ENCODE peak calls at places on chromosomes 16 and 17, in seven cellular contexts. One of them, this sample, is unnamed.

GRCh38 chr16:57736419-57737281 is 1.1 kb downstream of the KATNB1 start:
- DNase-seq in dorsolateral prefrontal cortex: no peak
- DNase-seq in cardiac muscle cell: peak
- DNase-seq in NT2/D1: no peak
- DNase-seq in naive thymus-derived CD4-positive, alpha-beta T cell: peak
- DNase-seq in cardiac fibroblast: peak
- DNase-seq in lung: no peak
- DNase-seq in this sample: peak

GRCh38 chr17:79702071-79702470 is 28.7 kb upstream of the ENPP7 start:
- DNase-seq in dorsolateral prefrontal cortex: no peak
- DNase-seq in cardiac muscle cell: no peak
- DNase-seq in NT2/D1: no peak
- DNase-seq in naive thymus-derived CD4-positive, alpha-beta T cell: no peak
- DNase-seq in cardiac fibroblast: no peak
- DNase-seq in lung: no peak
- DNase-seq in this sample: no peak

GRCh38 chr17:4721203-4722135 is 9.8 kb upstream of the MED11 start:
- DNase-seq in dorsolateral prefrontal cortex: no peak
- DNase-seq in cardiac muscle cell: no peak
- DNase-seq in NT2/D1: no peak
- DNase-seq in naive thymus-derived CD4-positive, alpha-beta T cell: no peak
- DNase-seq in cardiac fibroblast: peak
- DNase-seq in lung: peak
- DNase-seq in this sample: peak

GRCh38 chr17:62626719-62627218 is 701 bp upstream of the MRC2 start:
- DNase-seq in dorsolateral prefrontal cortex: no peak
- DNase-seq in cardiac muscle cell: peak
- DNase-seq in NT2/D1: no peak
- DNase-seq in naive thymus-derived CD4-positive, alpha-beta T cell: peak
- DNase-seq in cardiac fibroblast: peak
- DNase-seq in lung: peak
- DNase-seq in this sample: peak

GRCh38 chr16:396605-397004 is 394 bp upstream of the NME4 start:
- DNase-seq in dorsolateral prefrontal cortex: no peak
- DNase-seq in cardiac muscle cell: peak
- DNase-seq in NT2/D1: no peak
- DNase-seq in naive thymus-derived CD4-positive, alpha-beta T cell: no peak
- DNase-seq in cardiac fibroblast: peak
- DNase-seq in lung: no peak
- DNase-seq in this sample: peak

GRCh38 chr17:55549140-55549539 is 37.9 kb upstream of the SMIM36 start:
- DNase-seq in dorsolateral prefrontal cortex: no peak
- DNase-seq in cardiac muscle cell: peak
- DNase-seq in NT2/D1: no peak
- DNase-seq in naive thymus-derived CD4-positive, alpha-beta T cell: no peak
- DNase-seq in cardiac fibroblast: no peak
- DNase-seq in lung: no peak
- DNase-seq in this sample: peak

GRCh38 chr16:81486555-81487061 is 42.0 kb downstream of the CMIP start:
- DNase-seq in dorsolateral prefrontal cortex: no peak
- DNase-seq in cardiac muscle cell: no peak
- DNase-seq in NT2/D1: no peak
- DNase-seq in naive thymus-derived CD4-positive, alpha-beta T cell: no peak
- DNase-seq in cardiac fibroblast: peak
- DNase-seq in lung: no peak
- DNase-seq in this sample: no peak

GRCh38 chr17:28261219-28261618 is 57.8 kb upstream of the TMEM97 start:
- DNase-seq in dorsolateral prefrontal cortex: no peak
- DNase-seq in cardiac muscle cell: no peak
- DNase-seq in NT2/D1: no peak
- DNase-seq in naive thymus-derived CD4-positive, alpha-beta T cell: no peak
- DNase-seq in cardiac fibroblast: no peak
- DNase-seq in lung: no peak
- DNase-seq in this sample: peak

GRCh38 chr17:27408891-27409290 is 47.4 kb upstream of the KSR1 start:
- DNase-seq in dorsolateral prefrontal cortex: no peak
- DNase-seq in cardiac muscle cell: no peak
- DNase-seq in NT2/D1: no peak
- DNase-seq in naive thymus-derived CD4-positive, alpha-beta T cell: no peak
- DNase-seq in cardiac fibroblast: peak
- DNase-seq in lung: no peak
- DNase-seq in this sample: peak

GRCh38 chr16:24428751-24429150 is 110.6 kb upstream of the RBBP6 start:
- DNase-seq in dorsolateral prefrontal cortex: no peak
- DNase-seq in cardiac muscle cell: no peak
- DNase-seq in NT2/D1: no peak
- DNase-seq in naive thymus-derived CD4-positive, alpha-beta T cell: no peak
- DNase-seq in cardiac fibroblast: no peak
- DNase-seq in lung: no peak
- DNase-seq in this sample: no peak

DNA sequence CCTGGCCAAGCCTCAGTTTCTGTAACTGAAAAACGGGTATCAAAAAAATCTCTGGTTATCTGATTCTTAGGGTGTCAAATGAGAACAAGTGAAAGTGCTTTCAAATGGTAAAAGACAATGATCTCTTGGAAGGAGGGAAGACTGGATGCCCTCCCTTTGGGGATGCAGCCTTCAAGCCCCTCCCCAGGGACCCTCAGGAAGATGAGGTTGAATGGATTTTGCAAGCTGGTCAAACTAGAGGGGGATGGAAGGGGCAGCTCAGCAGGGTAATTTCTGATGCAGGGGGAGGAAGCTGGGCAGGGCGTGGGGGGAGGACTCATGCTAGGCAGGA is 22.4 kb downstream of the ARHGAP23 start:
- DNase-seq in dorsolateral prefrontal cortex: no peak
- DNase-seq in cardiac muscle cell: no peak
- DNase-seq in NT2/D1: no peak
- DNase-seq in naive thymus-derived CD4-positive, alpha-beta T cell: no peak
- DNase-seq in cardiac fibroblast: no peak
- DNase-seq in lung: no peak
- DNase-seq in this sample: no peak
- H3K4me3 ChIP-seq in dorsolateral prefrontal cortex: no peak
- H3K4me3 ChIP-seq in cardiac muscle cell: no peak
- H3K4me3 ChIP-seq in NT2/D1: peak
- H3K4me3 ChIP-seq in naive thymus-derived CD4-positive, alpha-beta T cell: no peak
- H3K4me3 ChIP-seq in cardiac fibroblast: peak
- H3K4me3 ChIP-seq in lung: no peak
- H3K4me3 ChIP-seq in this sample: no peak

GRCh38 chr17:47968836-47969235 is 2.1 kb upstream of the CDK5RAP3 start:
- DNase-seq in dorsolateral prefrontal cortex: no peak
- DNase-seq in cardiac muscle cell: no peak
- DNase-seq in NT2/D1: no peak
- DNase-seq in naive thymus-derived CD4-positive, alpha-beta T cell: no peak
- DNase-seq in cardiac fibroblast: no peak
- DNase-seq in lung: no peak
- DNase-seq in this sample: no peak

GRCh38 chr17:47967607-47968252 is 3.2 kb upstream of the CDK5RAP3 start:
- DNase-seq in dorsolateral prefrontal cortex: no peak
- DNase-seq in cardiac muscle cell: no peak
- DNase-seq in NT2/D1: no peak
- DNase-seq in naive thymus-derived CD4-positive, alpha-beta T cell: no peak
- DNase-seq in cardiac fibroblast: peak
- DNase-seq in lung: no peak
- DNase-seq in this sample: peak

GRCh38 chr17:47973541-47973940 is 2.6 kb downstream of the CDK5RAP3 start:
- DNase-seq in dorsolateral prefrontal cortex: no peak
- DNase-seq in cardiac muscle cell: no peak
- DNase-seq in NT2/D1: no peak
- DNase-seq in naive thymus-derived CD4-positive, alpha-beta T cell: no peak
- DNase-seq in cardiac fibroblast: no peak
- DNase-seq in lung: no peak
- DNase-seq in this sample: no peak

GRCh38 chr17:47970725-47971511 is at the start of gene CDK5RAP3:
- DNase-seq in dorsolateral prefrontal cortex: peak
- DNase-seq in cardiac muscle cell: peak
- DNase-seq in NT2/D1: peak
- DNase-seq in naive thymus-derived CD4-positive, alpha-beta T cell: peak
- DNase-seq in cardiac fibroblast: peak
- DNase-seq in lung: peak
- DNase-seq in this sample: peak

DNA sequence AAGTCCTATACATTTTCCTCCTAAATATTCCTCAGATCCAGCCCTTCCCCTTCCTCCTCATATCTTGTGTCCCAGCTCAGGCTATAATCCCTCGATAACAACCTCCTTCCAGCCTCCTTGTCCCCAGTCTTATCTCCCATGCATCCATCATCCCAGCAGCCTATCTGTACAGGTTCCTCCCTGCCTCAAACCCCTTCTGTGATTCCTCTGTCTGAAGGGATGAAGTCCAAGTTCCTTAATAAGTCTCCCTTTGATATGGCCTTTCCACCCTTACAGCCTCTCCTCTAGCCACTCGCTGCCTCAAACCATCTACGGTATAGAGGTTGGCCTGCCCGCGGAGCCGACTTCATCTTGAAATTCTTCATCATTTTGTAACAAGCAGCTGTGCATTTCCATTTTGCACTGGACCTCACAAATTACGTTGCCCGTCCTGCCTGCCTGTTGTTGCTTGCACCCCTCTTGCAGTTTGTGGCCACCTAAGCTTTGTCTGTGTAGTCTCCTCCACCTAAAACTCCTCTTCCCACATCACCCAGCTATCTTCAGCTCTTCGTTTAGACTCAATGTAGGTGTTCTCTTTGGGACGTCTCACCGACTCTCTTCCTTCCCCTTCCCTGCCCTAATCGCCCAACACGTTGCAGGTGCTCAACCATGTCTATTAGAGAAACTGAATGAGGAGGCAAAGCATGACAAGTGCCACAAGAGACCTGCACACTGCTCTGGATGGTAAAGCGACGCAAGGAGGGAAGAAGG is 763 bp upstream of the CDK5RAP3 start:
- DNase-seq in dorsolateral prefrontal cortex: no peak
- DNase-seq in cardiac muscle cell: no peak
- DNase-seq in NT2/D1: no peak
- DNase-seq in naive thymus-derived CD4-positive, alpha-beta T cell: no peak
- DNase-seq in cardiac fibroblast: no peak
- DNase-seq in lung: no peak
- DNase-seq in this sample: no peak
- H3K4me3 ChIP-seq in dorsolateral prefrontal cortex: peak
- H3K4me3 ChIP-seq in cardiac muscle cell: no peak
- H3K4me3 ChIP-seq in NT2/D1: no peak
- H3K4me3 ChIP-seq in naive thymus-derived CD4-positive, alpha-beta T cell: peak
- H3K4me3 ChIP-seq in cardiac fibroblast: peak
- H3K4me3 ChIP-seq in lung: no peak
- H3K4me3 ChIP-seq in this sample: peak

GRCh38 chr16:30777591-30778297 is 9.3 kb downstream of the ZNF629 start:
- DNase-seq in dorsolateral prefrontal cortex: no peak
- DNase-seq in cardiac muscle cell: no peak
- DNase-seq in NT2/D1: no peak
- DNase-seq in naive thymus-derived CD4-positive, alpha-beta T cell: no peak
- DNase-seq in cardiac fibroblast: no peak
- DNase-seq in lung: no peak
- DNase-seq in this sample: no peak

GRCh38 chr16:30773826-30774225 is 11.7 kb downstream of the RNF40 start:
- DNase-seq in dorsolateral prefrontal cortex: no peak
- DNase-seq in cardiac muscle cell: no peak
- DNase-seq in NT2/D1: no peak
- DNase-seq in naive thymus-derived CD4-positive, alpha-beta T cell: no peak
- DNase-seq in cardiac fibroblast: no peak
- DNase-seq in lung: no peak
- DNase-seq in this sample: no peak

GRCh38 chr16:30775131-30775380 is 11.9 kb downstream of the ZNF629 start:
- DNase-seq in dorsolateral prefrontal cortex: no peak
- DNase-seq in cardiac muscle cell: no peak
- DNase-seq in NT2/D1: no peak
- DNase-seq in naive thymus-derived CD4-positive, alpha-beta T cell: no peak
- DNase-seq in cardiac fibroblast: no peak
- DNase-seq in lung: no peak
- DNase-seq in this sample: no peak

GRCh38 chr16:30774367-30775130 is 12.4 kb downstream of the RNF40 start:
- DNase-seq in dorsolateral prefrontal cortex: no peak
- DNase-seq in cardiac muscle cell: no peak
- DNase-seq in NT2/D1: no peak
- DNase-seq in naive thymus-derived CD4-positive, alpha-beta T cell: no peak
- DNase-seq in cardiac fibroblast: no peak
- DNase-seq in lung: no peak
- DNase-seq in this sample: no peak

DNA sequence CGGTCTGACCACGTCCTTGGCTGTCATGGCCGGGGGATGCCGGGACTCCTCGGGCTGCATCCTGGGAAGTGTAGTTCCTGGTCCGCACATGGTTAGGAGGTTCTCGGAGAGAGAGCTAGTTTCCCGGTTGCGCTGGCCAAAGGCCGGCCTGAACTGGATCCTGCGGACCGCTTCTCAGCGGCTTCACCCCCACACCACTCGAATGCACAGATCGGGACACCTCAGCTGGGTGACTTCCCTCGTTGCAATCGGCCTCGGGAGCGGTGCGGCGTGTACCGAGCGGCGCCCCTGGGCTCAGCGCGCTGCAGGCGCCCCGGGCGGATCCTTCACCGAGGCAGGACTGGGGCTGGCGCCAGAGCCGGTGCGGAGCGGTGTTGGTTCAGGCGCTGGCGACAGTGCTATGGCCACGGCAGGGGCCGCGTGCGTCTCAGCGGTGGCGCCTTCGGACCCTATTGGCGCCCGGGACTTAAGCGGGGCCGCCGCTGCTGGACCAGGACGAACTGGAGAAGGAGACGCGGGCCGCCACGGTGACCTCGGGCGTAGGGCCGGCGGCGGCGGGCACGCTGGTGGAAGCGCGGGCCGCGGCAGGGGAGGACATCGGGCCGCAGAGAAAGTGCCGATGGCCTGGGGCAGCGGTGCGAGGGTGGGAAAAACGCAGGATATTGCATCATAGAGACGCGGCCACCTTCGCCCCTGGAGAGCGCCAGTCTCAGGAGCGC is 11.5 kb downstream of the ZNF629 start:
- DNase-seq in dorsolateral prefrontal cortex: peak
- DNase-seq in cardiac muscle cell: peak
- DNase-seq in NT2/D1: peak
- DNase-seq in naive thymus-derived CD4-positive, alpha-beta T cell: peak
- DNase-seq in cardiac fibroblast: peak
- DNase-seq in lung: peak
- DNase-seq in this sample: peak
- H3K4me3 ChIP-seq in dorsolateral prefrontal cortex: peak
- H3K4me3 ChIP-seq in cardiac muscle cell: peak
- H3K4me3 ChIP-seq in NT2/D1: peak
- H3K4me3 ChIP-seq in naive thymus-derived CD4-positive, alpha-beta T cell: peak
- H3K4me3 ChIP-seq in cardiac fibroblast: peak
- H3K4me3 ChIP-seq in lung: peak
- H3K4me3 ChIP-seq in this sample: peak

GRCh38 chr16:71567931-71568330 is 9.0 kb downstream of the TAT start:
- DNase-seq in dorsolateral prefrontal cortex: no peak
- DNase-seq in cardiac muscle cell: no peak
- DNase-seq in NT2/D1: no peak
- DNase-seq in naive thymus-derived CD4-positive, alpha-beta T cell: no peak
- DNase-seq in cardiac fibroblast: no peak
- DNase-seq in lung: no peak
- DNase-seq in this sample: no peak

GRCh38 chr16:71562552-71562951 is 14.3 kb downstream of the TAT start:
- DNase-seq in dorsolateral prefrontal cortex: no peak
- DNase-seq in cardiac muscle cell: no peak
- DNase-seq in NT2/D1: no peak
- DNase-seq in naive thymus-derived CD4-positive, alpha-beta T cell: no peak
- DNase-seq in cardiac fibroblast: no peak
- DNase-seq in lung: no peak
- DNase-seq in this sample: no peak

GRCh38 chr16:71568541-71568940 is 8.4 kb downstream of the TAT start:
- DNase-seq in dorsolateral prefrontal cortex: no peak
- DNase-seq in cardiac muscle cell: no peak
- DNase-seq in NT2/D1: no peak
- DNase-seq in naive thymus-derived CD4-positive, alpha-beta T cell: no peak
- DNase-seq in cardiac fibroblast: peak
- DNase-seq in lung: no peak
- DNase-seq in this sample: no peak

GRCh38 chr16:71564377-71564967 is 12.4 kb downstream of the TAT start:
- DNase-seq in dorsolateral prefrontal cortex: no peak
- DNase-seq in cardiac muscle cell: peak
- DNase-seq in NT2/D1: no peak
- DNase-seq in naive thymus-derived CD4-positive, alpha-beta T cell: peak
- DNase-seq in cardiac fibroblast: peak
- DNase-seq in lung: no peak
- DNase-seq in this sample: no peak

GRCh38 chr16:71565812-71566700 is 10.8 kb downstream of the TAT start:
- DNase-seq in dorsolateral prefrontal cortex: no peak
- DNase-seq in cardiac muscle cell: no peak
- DNase-seq in NT2/D1: no peak
- DNase-seq in naive thymus-derived CD4-positive, alpha-beta T cell: no peak
- DNase-seq in cardiac fibroblast: no peak
- DNase-seq in lung: no peak
- DNase-seq in this sample: no peak
- H3K4me3 ChIP-seq in dorsolateral prefrontal cortex: no peak
- H3K4me3 ChIP-seq in cardiac muscle cell: no peak
- H3K4me3 ChIP-seq in NT2/D1: peak
- H3K4me3 ChIP-seq in naive thymus-derived CD4-positive, alpha-beta T cell: peak
- H3K4me3 ChIP-seq in cardiac fibroblast: no peak
- H3K4me3 ChIP-seq in lung: no peak
- H3K4me3 ChIP-seq in this sample: no peak

This sample was measured in epithelial cell of esophagus.